ENCODE peak calls at places on chromosomes 12 and 14, in six cellular contexts. X is GM23248, Y is HCT116, M is mammary epithelial cell, N is PC-3, T is astrocyte. Q is an unnamed sample.
A peak's percentile ranks its signal among the peaks of the same experiment; 100 is the strongest.

GRCh38 chr12:25855716-25856115 is 102.8 kb upstream of the RASSF8 start:
- DNase-seq in N (no peak), M (peak; percentile 39), X (peak; percentile 58), Y (no peak), T (peak; percentile 52), Q (no peak)

GRCh38 chr12:131395971-131396573 is 314.8 kb upstream of the SFSWAP start:
- DNase-seq in M (no peak), N (no peak), X (no peak), Y (no peak), T (no peak), Q (no peak)

GRCh38 chr14:33962016-33962415 is 11.1 kb upstream of the EGLN3 start:
- DNase-seq in Y (no peak), X (no peak), M (no peak), T (no peak), N (no peak), Q (no peak)

GRCh38 chr12:42932937-42933336 is 343.4 kb upstream of the PRICKLE1 start:
- DNase-seq in X (no peak), Y (no peak), N (no peak), M (no peak), T (no peak), Q (no peak)

GRCh38 chr14:82676403-82676802 is 1142.8 kb upstream of the SEL1L start:
- DNase-seq in X (no peak), N (no peak), T (no peak), M (no peak), Y (no peak), Q (no peak)

GRCh38 chr12:56591111-56591510 is 39.0 kb downstream of the BAZ2A start:
- DNase-seq in X (no peak), N (no peak), T (no peak), Y (no peak), M (no peak), Q (no peak)

GRCh38 chr14:20332946-20333782 is at the start of gene CCNB1IP1:
- DNase-seq in N (peak; percentile 94), X (peak; percentile 86), M (peak; percentile 89), T (peak; percentile 94), Y (peak; percentile 91), Q (peak; percentile 90)

GRCh38 chr14:104282332-104283196 is 144.2 kb downstream of the KIF26A start:
- DNase-seq in N (no peak), M (no peak), Y (no peak), X (no peak), T (no peak), Q (peak; percentile 53)

GRCh38 chr12:77401062-77401461 is 335.7 kb upstream of the E2F7 start:
- DNase-seq in N (no peak), Y (no peak), X (peak; percentile 27), M (peak; percentile 55), T (no peak), Q (no peak)

GRCh38 chr14:22993517-22993916 is 11.2 kb upstream of the AJUBA start:
- DNase-seq in X (no peak), M (no peak), N (no peak), T (no peak), Y (no peak), Q (no peak)

GRCh38 chr12:106304001-106304421 is 1.5 kb downstream of the TCP11L2 start:
- DNase-seq in T (no peak), X (peak; percentile 62), N (no peak), M (no peak), Y (no peak), Q (peak; percentile 24)

GRCh38 chr12:73057428-73057827 is 785.3 kb downstream of the TRHDE start:
- DNase-seq in M (no peak), Y (no peak), X (no peak), T (no peak), N (no peak), Q (no peak)

GRCh38 chr12:130827432-130827831 is 11.6 kb downstream of the STX2 start:
- DNase-seq in N (no peak), Y (no peak), T (no peak), M (no peak), X (peak; percentile 26), Q (peak; percentile 37)

GRCh38 chr14:99073401-99073800 is 198.6 kb downstream of the BCL11B start:
- DNase-seq in Y (no peak), N (no peak), T (no peak), M (no peak), X (no peak), Q (no peak)

GRCh38 chr12:74922117-74922516 is 287.5 kb downstream of the KCNC2 start:
- DNase-seq in M (no peak), X (no peak), T (no peak), N (no peak), Y (no peak), Q (no peak)

GRCh38 chr12:562634-563033 is 100.6 kb downstream of the NINJ2 start:
- DNase-seq in N (no peak), M (no peak), X (no peak), Y (no peak), T (no peak), Q (no peak)

GRCh38 chr14:83548061-83548839 is 1981.7 kb upstream of the FLRT2 start:
- DNase-seq in Y (no peak), M (no peak), X (no peak), T (peak; percentile 2), N (peak; percentile 25), Q (no peak)

GRCh38 chr12:45732250-45732649 is 2.7 kb downstream of the ARID2 start:
- DNase-seq in M (peak; percentile 54), X (peak; percentile 16), T (peak; percentile 39), N (peak; percentile 47), Y (no peak), Q (no peak)

GRCh38 chr12:101715045-101715444 is 17.6 kb downstream of the CHPT1 start:
- DNase-seq in M (no peak), X (no peak), T (no peak), Y (no peak), N (no peak), Q (no peak)

GRCh38 chr12:75690556-75690955 is 179.1 kb upstream of the KRR1 start:
- DNase-seq in T (peak; percentile 99), Y (no peak), M (peak; percentile 99), N (peak; percentile 37), X (peak; percentile 98), Q (no peak)

GRCh38 chr14:28375295-28375694 is 391.3 kb upstream of the FOXG1 start:
- DNase-seq in M (peak; percentile 30), T (peak; percentile 47), N (peak; percentile 56), X (no peak), Y (no peak), Q (peak; percentile 37)

GRCh38 chr12:48988030-48988649 is 10.0 kb downstream of the WNT1 start:
- DNase-seq in Y (no peak), M (no peak), X (peak; percentile 57), N (peak; percentile 71), T (no peak), Q (peak; percentile 73)

GRCh38 chr12:48982397-48983080 is 4.4 kb downstream of the WNT1 start:
- DNase-seq in T (no peak), Y (no peak), M (no peak), X (no peak), N (no peak), Q (no peak)

GRCh38 chr12:48985475-48985897 is 7.4 kb downstream of the WNT1 start:
- DNase-seq in Y (no peak), M (no peak), T (no peak), N (no peak), X (no peak), Q (no peak)

GRCh38 chr12:48985901-48986300 is 7.8 kb downstream of the WNT1 start:
- DNase-seq in X (no peak), Y (no peak), T (no peak), M (no peak), N (no peak), Q (no peak)

GRCh38 chr12:48986720-48987291 is 8.7 kb downstream of the WNT1 start:
- DNase-seq in T (no peak), M (no peak), Y (no peak), X (no peak), N (no peak), Q (no peak)
- TF ChIP-seq EZH2 in T (peak; percentile 75), M (no peak), Y (no peak), X (no peak), N (no peak), Q (no peak)

DNA sequence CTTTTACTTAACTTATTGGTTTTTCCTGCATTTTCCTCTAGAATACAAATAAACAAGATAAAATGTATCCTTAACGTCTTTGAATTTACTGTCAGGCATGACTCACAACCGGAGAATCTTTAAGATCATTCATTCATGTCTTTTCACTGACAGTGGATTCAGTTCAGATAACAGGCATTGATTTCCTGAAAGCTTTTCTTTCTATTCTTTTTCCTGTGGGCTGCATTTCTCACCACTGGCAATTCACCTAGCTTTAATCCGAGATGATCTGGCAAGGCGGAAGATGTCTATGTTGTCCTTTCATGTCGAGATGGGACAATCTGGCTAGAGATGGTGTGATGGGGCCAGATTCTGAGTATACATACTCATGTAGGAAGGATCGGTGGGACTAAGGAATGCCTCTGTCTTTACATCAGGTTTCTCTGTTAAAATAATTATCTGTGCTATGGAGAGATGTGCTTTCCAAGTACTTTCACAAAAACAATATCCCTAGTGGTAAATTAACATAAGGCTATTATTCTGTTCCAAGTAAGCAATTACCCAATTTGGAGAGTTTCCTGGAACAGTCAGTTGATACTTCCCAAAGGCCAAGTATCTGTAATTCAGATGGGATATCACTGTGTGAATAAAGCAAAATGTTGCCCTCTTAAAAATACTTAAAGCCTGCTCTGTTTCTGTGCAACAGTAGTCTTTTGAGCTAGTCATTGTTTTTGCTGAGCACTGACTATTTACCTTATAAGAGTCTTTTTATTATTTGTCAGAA is 17.8 kb downstream of the ACSS3 start:
- DNase-seq in Y (no peak), T (peak; percentile 14), X (no peak), N (no peak), M (no peak), Q (no peak)
- H3K36me3 ChIP-seq in Y (no peaks in the 10 kb centered on the region), T (no peaks in the 10 kb centered on the region), X (no peaks in the 10 kb centered on the region), N (no peaks in the 10 kb centered on the region), M (no peaks in the 10 kb centered on the region), Q (no peaks in the 10 kb centered on the region)

DNA sequence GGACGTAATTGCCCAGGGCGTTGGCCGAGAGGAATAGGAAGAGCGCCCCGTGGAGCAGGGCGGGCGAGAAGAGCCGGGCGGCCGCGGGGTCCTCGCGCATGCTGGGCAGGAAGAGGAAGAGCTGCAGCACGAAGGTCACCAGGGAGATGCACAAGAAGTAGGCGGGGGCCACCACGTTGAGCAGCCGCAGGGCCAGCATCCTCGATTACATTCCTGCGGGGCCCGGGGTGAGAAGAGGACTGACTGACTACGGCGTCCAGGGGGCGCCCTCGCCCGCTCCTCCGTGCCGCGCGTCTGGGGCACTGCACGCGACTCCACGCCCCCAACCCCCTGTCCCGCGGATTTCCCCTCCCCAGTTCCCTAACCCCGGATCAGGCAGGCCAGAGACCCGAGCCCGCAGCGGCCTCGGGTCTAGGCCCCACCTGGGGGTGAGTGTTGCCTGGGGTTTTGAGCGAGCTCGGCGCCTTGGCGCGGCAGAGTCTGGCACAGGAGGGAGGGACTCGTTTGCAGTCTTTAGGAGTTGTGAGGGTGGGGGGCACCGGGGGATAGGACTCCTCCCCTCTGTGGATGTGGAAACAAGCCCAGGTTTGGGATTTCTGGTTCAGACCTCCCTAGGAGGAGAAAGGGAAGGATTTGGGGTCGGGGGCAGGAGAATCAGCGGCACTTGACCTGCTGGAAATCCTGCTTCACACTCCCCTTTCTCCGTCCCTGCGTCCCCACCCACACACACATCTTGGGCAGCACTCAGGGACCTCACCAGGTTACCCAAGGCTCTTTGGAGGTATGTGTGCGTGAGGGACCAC is 1.9 kb downstream of the ZDHHC22 start:
- DNase-seq in T (no peak), Y (peak; percentile 27), X (peak; percentile 53), N (peak; percentile 52), M (no peak), Q (peak; percentile 64)
- TF ChIP-seq EZH2 in T (peak; percentile 38), Y (no peak), X (peak; percentile 51), N (no peak), M (no peak), Q (no peak)

DNA sequence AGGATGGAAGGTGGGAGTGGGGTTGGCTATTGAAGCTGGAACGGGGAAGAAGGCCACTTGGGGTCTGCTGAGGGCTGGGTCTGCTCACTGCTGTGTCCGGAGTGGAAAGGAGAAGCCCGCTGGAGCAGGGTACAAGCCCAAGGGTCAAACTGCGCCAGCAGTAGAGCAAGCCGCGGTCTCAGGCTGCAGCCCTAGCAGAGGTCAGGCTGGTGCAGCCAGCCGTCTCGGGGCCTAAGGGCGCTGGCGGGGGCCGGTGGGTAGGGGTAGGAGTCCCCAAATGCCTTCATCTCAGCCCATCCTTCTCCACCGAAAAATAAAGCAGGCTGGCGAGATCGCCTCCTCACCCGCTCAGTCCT is 718 bp upstream of the JDP2 start:
- DNase-seq in N (no peak), M (no peak), T (no peak), Y (no peak), X (no peak), Q (no peak)
- H3K36me3 ChIP-seq in N (no peaks in the 10 kb centered on the region), M (no peaks in the 10 kb centered on the region), T (no peaks in the 10 kb centered on the region), Y (no peaks in the 10 kb centered on the region), X (no peaks in the 10 kb centered on the region), Q (no peaks in the 10 kb centered on the region)